ENCODE peak calls at places on chromosomes 1 and 21, in five cellular contexts. N is lower lobe of right lung, X is IMR-90, B is activated T-cell treated with anti-CD3 and anti-CD28 coated beads for 24 hours, T is neuronal stem cell. Q is an unnamed sample.

GRCh38 chr1:181033799-181034391 is at the start of gene MR1:
- DNase-seq in B (peak; percentile 26), N (no peak), T (no peak), X (peak; percentile 83), Q (peak; percentile 70)

GRCh38 chr21:24023936-24024335 is 1583.3 kb downstream of the MRPL39 start:
- DNase-seq in B (no peak), T (no peak), X (no peak), N (no peak), Q (no peak)

GRCh38 chr1:218390625-218391024 is 45.5 kb downstream of the TGFB2 start:
- DNase-seq in T (no peak), X (no peak), N (no peak), B (no peak), Q (no peak)

GRCh38 chr1:198238121-198238520 is 81.3 kb downstream of the NEK7 start:
- DNase-seq in N (peak; percentile 71), T (no peak), X (no peak), B (no peak), Q (no peak)

GRCh38 chr1:213564215-213564659 is 423.5 kb upstream of the PROX1 start:
- DNase-seq in T (peak; percentile 3), N (no peak), X (no peak), B (no peak), Q (no peak)

GRCh38 chr1:25031966-25032667 is 102.0 kb upstream of the RUNX3 start:
- DNase-seq in B (peak; percentile 40), N (peak; percentile 83), T (no peak), X (peak; percentile 63), Q (no peak)

GRCh38 chr1:97008226-97008625 is 286.6 kb downstream of the PTBP2 start:
- DNase-seq in X (peak; percentile 28), B (no peak), T (no peak), N (no peak), Q (no peak)

GRCh38 chr1:168202941-168203654 is 22.7 kb upstream of the SFT2D2 start:
- DNase-seq in N (no peak), X (peak; percentile 81), T (no peak), B (no peak), Q (peak; percentile 89)

GRCh38 chr1:92509619-92510018 is 22.9 kb upstream of the GFI1 start:
- DNase-seq in X (no peak), B (no peak), T (no peak), N (no peak), Q (no peak)

Q was measured in AG09319.